ENCODE peak calls at places on chromosomes 3 and 15, in seven cellular contexts. One of them, this sample, is unnamed.

GRCh38 chr15:67091966-67092677 is 26.7 kb downstream of the SMAD3 start:
- DNase-seq in activated T-cell treated with anti-CD3 and anti-CD28 coated beads for 1 hour: no peak
- DNase-seq in effector CD8-positive, alpha-beta T cell: no peak
- DNase-seq in lung microvascular endothelial cell: no peak
- DNase-seq in amniotic epithelial cell: no peak
- DNase-seq in activated CD4-positive, alpha-beta T cell treated with anti-CD3 and anti-CD28 coated beads for 24 hours: no peak
- DNase-seq in skeletal muscle cell: no peak
- DNase-seq in this sample: no peak

GRCh38 chr3:181076558-181076957 is 87.0 kb upstream of the DNAJC19 start:
- DNase-seq in activated T-cell treated with anti-CD3 and anti-CD28 coated beads for 1 hour: no peak
- DNase-seq in effector CD8-positive, alpha-beta T cell: no peak
- DNase-seq in lung microvascular endothelial cell: no peak
- DNase-seq in amniotic epithelial cell: no peak
- DNase-seq in activated CD4-positive, alpha-beta T cell treated with anti-CD3 and anti-CD28 coated beads for 24 hours: no peak
- DNase-seq in skeletal muscle cell: no peak
- DNase-seq in this sample: no peak

GRCh38 chr15:55194246-55194645 is 2.5 kb downstream of the RSL24D1 start:
- DNase-seq in activated T-cell treated with anti-CD3 and anti-CD28 coated beads for 1 hour: no peak
- DNase-seq in effector CD8-positive, alpha-beta T cell: no peak
- DNase-seq in lung microvascular endothelial cell: no peak
- DNase-seq in amniotic epithelial cell: peak
- DNase-seq in activated CD4-positive, alpha-beta T cell treated with anti-CD3 and anti-CD28 coated beads for 24 hours: no peak
- DNase-seq in skeletal muscle cell: no peak
- DNase-seq in this sample: no peak

GRCh38 chr15:73601449-73602425 is 31.5 kb downstream of the NPTN start:
- DNase-seq in activated T-cell treated with anti-CD3 and anti-CD28 coated beads for 1 hour: no peak
- DNase-seq in effector CD8-positive, alpha-beta T cell: no peak
- DNase-seq in lung microvascular endothelial cell: peak
- DNase-seq in amniotic epithelial cell: peak
- DNase-seq in activated CD4-positive, alpha-beta T cell treated with anti-CD3 and anti-CD28 coated beads for 24 hours: no peak
- DNase-seq in skeletal muscle cell: no peak
- DNase-seq in this sample: no peak

GRCh38 chr3:128804017-128804816 is 75.2 kb upstream of the ACAD9 start:
- DNase-seq in activated T-cell treated with anti-CD3 and anti-CD28 coated beads for 1 hour: no peak
- DNase-seq in effector CD8-positive, alpha-beta T cell: peak
- DNase-seq in lung microvascular endothelial cell: peak
- DNase-seq in amniotic epithelial cell: peak
- DNase-seq in activated CD4-positive, alpha-beta T cell treated with anti-CD3 and anti-CD28 coated beads for 24 hours: peak
- DNase-seq in skeletal muscle cell: no peak
- DNase-seq in this sample: no peak

GRCh38 chr3:139745831-139746230 is 68.1 kb upstream of the NMNAT3 start:
- DNase-seq in activated T-cell treated with anti-CD3 and anti-CD28 coated beads for 1 hour: no peak
- DNase-seq in effector CD8-positive, alpha-beta T cell: no peak
- DNase-seq in lung microvascular endothelial cell: no peak
- DNase-seq in amniotic epithelial cell: peak
- DNase-seq in activated CD4-positive, alpha-beta T cell treated with anti-CD3 and anti-CD28 coated beads for 24 hours: no peak
- DNase-seq in skeletal muscle cell: peak
- DNase-seq in this sample: no peak

GRCh38 chr3:186340211-186340610 is 21.8 kb downstream of the DGKG start:
- DNase-seq in activated T-cell treated with anti-CD3 and anti-CD28 coated beads for 1 hour: no peak
- DNase-seq in effector CD8-positive, alpha-beta T cell: no peak
- DNase-seq in lung microvascular endothelial cell: no peak
- DNase-seq in amniotic epithelial cell: no peak
- DNase-seq in activated CD4-positive, alpha-beta T cell treated with anti-CD3 and anti-CD28 coated beads for 24 hours: no peak
- DNase-seq in skeletal muscle cell: no peak
- DNase-seq in this sample: no peak

GRCh38 chr3:141507392-141508066 is 20.7 kb downstream of the RASA2 start:
- DNase-seq in activated T-cell treated with anti-CD3 and anti-CD28 coated beads for 1 hour: no peak
- DNase-seq in effector CD8-positive, alpha-beta T cell: no peak
- DNase-seq in lung microvascular endothelial cell: no peak
- DNase-seq in amniotic epithelial cell: no peak
- DNase-seq in activated CD4-positive, alpha-beta T cell treated with anti-CD3 and anti-CD28 coated beads for 24 hours: no peak
- DNase-seq in skeletal muscle cell: no peak
- DNase-seq in this sample: no peak

GRCh38 chr15:69818529-69818928 is 279.2 kb downstream of the TLE3 start:
- DNase-seq in activated T-cell treated with anti-CD3 and anti-CD28 coated beads for 1 hour: no peak
- DNase-seq in effector CD8-positive, alpha-beta T cell: no peak
- DNase-seq in lung microvascular endothelial cell: no peak
- DNase-seq in amniotic epithelial cell: no peak
- DNase-seq in activated CD4-positive, alpha-beta T cell treated with anti-CD3 and anti-CD28 coated beads for 24 hours: no peak
- DNase-seq in skeletal muscle cell: no peak
- DNase-seq in this sample: no peak

GRCh38 chr3:129161860-129162271 is 1.0 kb upstream of the ISY1 start:
- DNase-seq in activated T-cell treated with anti-CD3 and anti-CD28 coated beads for 1 hour: no peak
- DNase-seq in effector CD8-positive, alpha-beta T cell: no peak
- DNase-seq in lung microvascular endothelial cell: peak
- DNase-seq in amniotic epithelial cell: no peak
- DNase-seq in activated CD4-positive, alpha-beta T cell treated with anti-CD3 and anti-CD28 coated beads for 24 hours: no peak
- DNase-seq in skeletal muscle cell: no peak
- DNase-seq in this sample: peak

GRCh38 chr3:11969986-11970385 is 34.2 kb upstream of the SYN2 start:
- DNase-seq in activated T-cell treated with anti-CD3 and anti-CD28 coated beads for 1 hour: no peak
- DNase-seq in effector CD8-positive, alpha-beta T cell: no peak
- DNase-seq in lung microvascular endothelial cell: no peak
- DNase-seq in amniotic epithelial cell: no peak
- DNase-seq in activated CD4-positive, alpha-beta T cell treated with anti-CD3 and anti-CD28 coated beads for 24 hours: no peak
- DNase-seq in skeletal muscle cell: no peak
- DNase-seq in this sample: no peak